ENCODE peak calls at places on chromosomes 6 and 20, in ten cellular contexts. M, C, G, K, L, R, Z, O, W and Q are unnamed samples.

GRCh38 chr6:19204445-19204844 is 632.7 kb upstream of the ID4 start:
- DNase-seq in O (no peak), R (no peak), W (peak; percentile 2), L (no peak), G (no peak), M (no peak), Z (no peak), C (no peak), K (no peak), Q (no peak)

GRCh38 chr20:31833130-31833930 is 12.1 kb downstream of the FOXS1 start:
- DNase-seq in G (peak; percentile 90), O (peak; percentile 75), M (no peak), W (no peak), C (peak; percentile 60), K (peak; percentile 78), Z (peak; percentile 99), R (no peak), L (peak; percentile 74), Q (peak; percentile 59)

GRCh38 chr20:50744143-50744792 is 12.9 kb downstream of the PARD6B start:
- DNase-seq in L (peak; percentile 96), K (no peak), W (peak; percentile 90), R (no peak), O (no peak), Z (peak; percentile 46), M (peak; percentile 86), G (no peak), C (peak; percentile 93), Q (no peak)

GRCh38 chr6:57248311-57248895 is 26.3 kb upstream of the RAB23 start:
- DNase-seq in C (no peak), W (no peak), O (no peak), K (no peak), M (no peak), Z (no peak), L (no peak), R (no peak), G (no peak), Q (peak; percentile 30)

GRCh38 chr6:152462716-152463115 is 174.4 kb downstream of the SYNE1 start:
- DNase-seq in L (no peak), M (no peak), C (peak; percentile 9), Z (no peak), K (no peak), R (no peak), G (no peak), W (no peak), O (no peak), Q (no peak)

GRCh38 chr6:85747654-85748053 is 105.0 kb upstream of the SYNCRIP start:
- DNase-seq in Z (no peak), O (no peak), M (peak; percentile 71), W (peak; percentile 91), C (peak; percentile 53), K (no peak), R (no peak), G (no peak), L (peak; percentile 49), Q (no peak)

GRCh38 chr6:29746050-29746449 is 22.8 kb downstream of the HLA-F start:
- DNase-seq in K (no peak), R (no peak), M (no peak), O (no peak), C (no peak), G (no peak), W (no peak), L (no peak), Z (no peak), Q (no peak)

GRCh38 chr20:51275816-51276215 is 252.9 kb upstream of the KCNG1 start:
- DNase-seq in W (peak; percentile 18), K (no peak), O (no peak), R (no peak), M (peak; percentile 38), L (peak; percentile 65), G (no peak), Z (no peak), C (peak; percentile 81), Q (no peak)

GRCh38 chr6:75922226-75922625 is 150.2 kb downstream of the IMPG1 start:
- DNase-seq in M (peak; percentile 19), G (no peak), L (peak; percentile 59), W (peak; percentile 36), R (peak; percentile 9), O (no peak), C (no peak), K (no peak), Z (no peak), Q (no peak)

GRCh38 chr6:692858-693736 is at the start of gene EXOC2:
- DNase-seq in W (peak; percentile 86), L (peak; percentile 87), C (peak; percentile 86), K (peak; percentile 86), R (no peak), M (peak; percentile 84), Z (peak; percentile 92), O (peak; percentile 81), G (peak; percentile 78), Q (peak; percentile 48)

GRCh38 chr6:13294499-13295069 is 33.8 kb downstream of the TBC1D7 start:
- DNase-seq in C (peak; percentile 48), W (no peak), O (no peak), L (no peak), Z (no peak), M (no peak), K (no peak), G (no peak), R (no peak), Q (no peak)

GRCh38 chr6:34207695-34208443 is 28.8 kb upstream of the HMGA1 start:
- DNase-seq in O (no peak), Z (no peak), K (no peak), L (peak; percentile 41), C (no peak), W (no peak), G (no peak), M (no peak), R (no peak), Q (no peak)

GRCh38 chr20:58571942-58572666 is 56.9 kb upstream of the APCDD1L start:
- DNase-seq in O (no peak), K (no peak), G (no peak), C (peak; percentile 39), W (peak; percentile 28), M (peak; percentile 78), Z (no peak), R (peak; percentile 78), L (peak; percentile 18), Q (no peak)